ENCODE peak calls at places on chromosomes 4 and X, in four cellular contexts. C, R, W and I are unnamed samples.

GRCh38 chrX:15299945-15300851 is 15.2 kb downstream of the ASB11 start:
- DNase-seq in C (no peak), R (no peak), W (no peak), I (no peak)

GRCh38 chrX:13747836-13748235 is 13.3 kb downstream of the OFD1 start:
- DNase-seq in C (peak; percentile 49), R (peak; percentile 26), W (peak; percentile 67), I (no peak)

GRCh38 chr4:78720994-78721677 is 55.0 kb upstream of the BMP2K start:
- DNase-seq in C (peak; percentile 67), R (no peak), W (peak; percentile 62), I (no peak)

GRCh38 chr4:5524900-5525299 is 183.5 kb downstream of the EVC2 start:
- DNase-seq in C (no peak), R (no peak), W (no peak), I (no peak)

GRCh38 chr4:31417051-31417450 is 696.9 kb downstream of the PCDH7 start:
- DNase-seq in C (no peak), R (no peak), W (no peak), I (no peak)

GRCh38 chrX:45716747-45717146 is 516.1 kb upstream of the DIPK2B start:
- DNase-seq in C (no peak), R (no peak), W (no peak), I (no peak)

GRCh38 chr4:25552580-25553271 is 102.9 kb upstream of the SLC34A2 start:
- DNase-seq in C (no peak), R (no peak), W (no peak), I (no peak)

GRCh38 chr4:124610214-124610613 is 102.3 kb downstream of the ANKRD50 start:
- DNase-seq in C (no peak), R (no peak), W (no peak), I (no peak)

GRCh38 chrX:30906726-30907125 is 17.7 kb upstream of the TAB3 start:
- DNase-seq in C (no peak), R (no peak), W (no peak), I (no peak)

GRCh38 chr4:793941-794621 is 31.8 kb downstream of the CPLX1 start:
- DNase-seq in C (no peak), R (no peak), W (no peak), I (no peak)

GRCh38 chr4:122796801-122797404 is 29.7 kb upstream of the FGF2 start:
- DNase-seq in C (no peak), R (no peak), W (no peak), I (no peak)

GRCh38 chr4:123616970-123617392 is 220.4 kb downstream of the SPRY1 start:
- DNase-seq in C (peak; percentile 55), R (peak; percentile 34), W (peak; percentile 69), I (no peak)

GRCh38 chrX:25523574-25523973 is 507.8 kb upstream of the ARX start:
- DNase-seq in C (peak; percentile 9), R (peak; percentile 40), W (no peak), I (no peak)

GRCh38 chrX:33211356-33212254 is at the start of gene DMD:
- DNase-seq in C (no peak), R (no peak), W (no peak), I (no peak)

GRCh38 chrX:155048997-155049619 is 21.8 kb downstream of the CMC4 start:
- DNase-seq in C (peak; percentile 72), R (peak; percentile 66), W (peak; percentile 66), I (no peak)

GRCh38 chr4:184384810-184385557 is 89.4 kb downstream of the IRF2 start:
- DNase-seq in C (no peak), R (no peak), W (no peak), I (no peak)

GRCh38 chr4:6641164-6641970 is 882 bp downstream of the MRFAP1 start:
- DNase-seq in C (peak; percentile 56), R (peak; percentile 46), W (peak; percentile 84), I (peak; percentile 90)

GRCh38 chrX:134932528-134933217 is 58.1 kb upstream of the SMIM10 start:
- DNase-seq in C (no peak), R (no peak), W (no peak), I (no peak)

GRCh38 chrX:17987783-17988182 is 126.7 kb upstream of the RAI2 start:
- DNase-seq in C (peak; percentile 4), R (no peak), W (no peak), I (no peak)

GRCh38 chrX:39755152-39756032 is 342.4 kb downstream of the BCOR start:
- DNase-seq in C (no peak), R (no peak), W (no peak), I (no peak)